ENCODE peak calls at places on chromosomes 12 and 14, in seven cellular contexts. A is NCI-H1417, G is Caco-2, P is iris pigment epithelial cell, B is tibial artery, H is memory B cell, Z is fibroblast of lung. T is an unnamed sample.

GRCh38 chr14:56304456-56304855 is 186.2 kb downstream of the PELI2 start:
- DNase-seq in G (no peak), B (no peak), H (no peak), P (no peak), Z (no peak), A (no peak), T (no peak)

GRCh38 chr12:48936379-48936979 is 11.2 kb upstream of the FKBP11 start:
- DNase-seq in H (peak; percentile 84), A (peak; percentile 61), P (peak; percentile 65), Z (peak; percentile 84), B (peak; percentile 75), G (peak; percentile 88), T (peak; percentile 66)

GRCh38 chr12:6788972-6789905 is at the start of gene CD4:
- DNase-seq in G (no peak), P (no peak), B (peak; percentile 76), A (no peak), Z (peak; percentile 50), H (no peak), T (no peak)

GRCh38 chr14:70821916-70822705 is 12.8 kb upstream of the MAP3K9 start:
- DNase-seq in P (peak; percentile 63), A (no peak), Z (peak; percentile 28), G (peak; percentile 49), B (peak; percentile 36), H (peak; percentile 49), T (no peak)

GRCh38 chr12:44313188-44313587 is 477.3 kb downstream of the TMEM117 start:
- DNase-seq in H (no peak), G (no peak), P (no peak), Z (no peak), B (no peak), A (no peak), T (no peak)

GRCh38 chr14:69191340-69192111 is at the start of gene EXD2:
- DNase-seq in A (peak; percentile 98), Z (peak; percentile 84), H (peak; percentile 51), G (peak; percentile 94), B (peak; percentile 82), P (peak; percentile 75), T (peak; percentile 80)

GRCh38 chr12:116558280-116559079 is 701 bp upstream of the MAP1LC3B2 start:
- DNase-seq in Z (no peak), G (no peak), H (no peak), A (no peak), P (no peak), B (no peak), T (no peak)

GRCh38 chr14:92456215-92457017 is 57.2 kb upstream of the RIN3 start:
- DNase-seq in G (peak; percentile 59), B (peak; percentile 38), H (no peak), P (peak; percentile 76), A (no peak), Z (peak; percentile 75), T (peak; percentile 38)

GRCh38 chr14:39766397-39767000 is 334.3 kb upstream of the FBXO33 start:
- DNase-seq in P (no peak), B (no peak), G (peak; percentile 12), H (no peak), A (no peak), Z (no peak), T (no peak)

GRCh38 chr14:91892918-91893527 is 25.7 kb upstream of the TC2N start:
- DNase-seq in H (peak; percentile 38), A (peak; percentile 27), Z (no peak), P (no peak), G (peak; percentile 50), B (no peak), T (no peak)

GRCh38 chr14:92719890-92720323 is 28.5 kb downstream of the LGMN start:
- DNase-seq in B (peak; percentile 54), A (no peak), G (peak; percentile 34), H (no peak), P (no peak), Z (no peak), T (no peak)

GRCh38 chr12:121765573-121765972 is 27.9 kb downstream of the RHOF start:
- DNase-seq in G (no peak), H (no peak), P (peak; percentile 88), A (no peak), B (no peak), Z (peak; percentile 89), T (peak; percentile 62)

GRCh38 chr14:92793709-92794546 is at the start of gene GOLGA5:
- DNase-seq in P (peak; percentile 97), A (peak; percentile 99), Z (peak; percentile 98), G (peak; percentile 99), B (peak; percentile 96), H (peak; percentile 99), T (peak; percentile 92)

GRCh38 chr12:105783983-105784947 is 354.5 kb downstream of the NUAK1 start:
- DNase-seq in H (no peak), P (no peak), G (no peak), A (no peak), Z (no peak), B (no peak), T (no peak)

GRCh38 chr12:48815281-48816110 is 2.8 kb upstream of the CACNB3 start:
- DNase-seq in B (peak; percentile 84), Z (peak; percentile 87), A (peak; percentile 79), P (peak; percentile 88), H (no peak), G (peak; percentile 87), T (peak; percentile 68)

GRCh38 chr14:90599748-90600507 is 203.1 kb downstream of the CALM1 start:
- DNase-seq in Z (peak; percentile 42), P (peak; percentile 54), B (no peak), H (no peak), G (peak; percentile 25), A (no peak), T (no peak)

GRCh38 chr14:42192659-42193425 is 586.2 kb downstream of the LRFN5 start:
- DNase-seq in H (no peak), A (no peak), P (peak; percentile 82), B (no peak), Z (peak; percentile 99), G (no peak), T (no peak)

T was measured in NT2/D1.